ENCODE peak calls at places on chromosomes 2 and 18, in six cellular contexts. One of them, this sample, is unnamed. For H3K9me3, the result is how much of the 10 kb centered on the place peaks cover.

GRCh38 chr18:10930078-10930477 is 219.3 kb downstream of the PIEZO2 start:
- DNase-seq in endothelial cell of umbilical vein: no peak
- DNase-seq in HepG2: no peak
- DNase-seq in heart left ventricle: no peak
- DNase-seq in stomach: no peak
- DNase-seq in body of pancreas: no peak
- DNase-seq in this sample: no peak

GRCh38 chr2:97924194-97924593 is 71.6 kb downstream of the TMEM131 start:
- DNase-seq in endothelial cell of umbilical vein: no peak
- DNase-seq in HepG2: no peak
- DNase-seq in heart left ventricle: no peak
- DNase-seq in stomach: no peak
- DNase-seq in body of pancreas: no peak
- DNase-seq in this sample: no peak

GRCh38 chr2:158990397-158991209 is 22.2 kb downstream of the TANC1 start:
- DNase-seq in endothelial cell of umbilical vein: no peak
- DNase-seq in HepG2: no peak
- DNase-seq in heart left ventricle: no peak
- DNase-seq in stomach: no peak
- DNase-seq in body of pancreas: no peak
- DNase-seq in this sample: peak

GRCh38 chr2:44942304-44943030 is 965 bp downstream of the SIX3 start:
- DNase-seq in endothelial cell of umbilical vein: peak
- DNase-seq in HepG2: no peak
- DNase-seq in heart left ventricle: no peak
- DNase-seq in stomach: no peak
- DNase-seq in body of pancreas: no peak
- DNase-seq in this sample: no peak

GRCh38 chr18:63205791-63206252 is 113.7 kb downstream of the BCL2 start:
- DNase-seq in endothelial cell of umbilical vein: no peak
- DNase-seq in HepG2: no peak
- DNase-seq in heart left ventricle: no peak
- DNase-seq in stomach: no peak
- DNase-seq in body of pancreas: no peak
- DNase-seq in this sample: no peak

GRCh38 chr2:152600051-152600657 is 117.1 kb downstream of the PRPF40A start:
- DNase-seq in endothelial cell of umbilical vein: no peak
- DNase-seq in HepG2: no peak
- DNase-seq in heart left ventricle: no peak
- DNase-seq in stomach: no peak
- DNase-seq in body of pancreas: no peak
- DNase-seq in this sample: no peak

GRCh38 chr2:220107380-220107791 is 480.0 kb downstream of the SLC4A3 start:
- DNase-seq in endothelial cell of umbilical vein: no peak
- DNase-seq in HepG2: no peak
- DNase-seq in heart left ventricle: no peak
- DNase-seq in stomach: no peak
- DNase-seq in body of pancreas: no peak
- DNase-seq in this sample: peak

GRCh38 chr2:170812716-170813585 is 3.7 kb upstream of the GAD1 start:
- DNase-seq in endothelial cell of umbilical vein: peak
- DNase-seq in HepG2: peak
- DNase-seq in heart left ventricle: peak
- DNase-seq in stomach: no peak
- DNase-seq in body of pancreas: no peak
- DNase-seq in this sample: no peak

GRCh38 chr18:48007955-48008701 is 77.7 kb upstream of the SMAD2 start:
- DNase-seq in endothelial cell of umbilical vein: peak
- DNase-seq in HepG2: peak
- DNase-seq in heart left ventricle: peak
- DNase-seq in stomach: peak
- DNase-seq in body of pancreas: peak
- DNase-seq in this sample: no peak

GRCh38 chr18:45976581-45977373 is 9.6 kb upstream of the EPG5 start:
- DNase-seq in endothelial cell of umbilical vein: no peak
- DNase-seq in HepG2: no peak
- DNase-seq in heart left ventricle: no peak
- DNase-seq in stomach: no peak
- DNase-seq in body of pancreas: no peak
- DNase-seq in this sample: no peak

GRCh38 chr2:26847663-26848335 is at the start of gene DPYSL5:
- DNase-seq in endothelial cell of umbilical vein: no peak
- DNase-seq in HepG2: no peak
- DNase-seq in heart left ventricle: no peak
- DNase-seq in stomach: no peak
- DNase-seq in body of pancreas: no peak
- DNase-seq in this sample: peak

GRCh38 chr2:207352978-207353377 is 176.8 kb upstream of the CREB1 start:
- DNase-seq in endothelial cell of umbilical vein: no peak
- DNase-seq in HepG2: no peak
- DNase-seq in heart left ventricle: no peak
- DNase-seq in stomach: no peak
- DNase-seq in body of pancreas: no peak
- DNase-seq in this sample: no peak

GRCh38 chr2:37201766-37202165 is 5.5 kb downstream of the CEBPZOS start:
- DNase-seq in endothelial cell of umbilical vein: no peak
- DNase-seq in HepG2: no peak
- DNase-seq in heart left ventricle: no peak
- DNase-seq in stomach: no peak
- DNase-seq in body of pancreas: no peak
- DNase-seq in this sample: no peak

GRCh38 chr2:67840460-67841068 is 222.2 kb downstream of the C1D start:
- DNase-seq in endothelial cell of umbilical vein: peak
- DNase-seq in HepG2: peak
- DNase-seq in heart left ventricle: peak
- DNase-seq in stomach: peak
- DNase-seq in body of pancreas: peak
- DNase-seq in this sample: no peak

GRCh38 chr2:147441140-147441539 is 403.7 kb upstream of the ACVR2A start:
- DNase-seq in endothelial cell of umbilical vein: no peak
- DNase-seq in HepG2: no peak
- DNase-seq in heart left ventricle: no peak
- DNase-seq in stomach: no peak
- DNase-seq in body of pancreas: no peak
- DNase-seq in this sample: no peak

GRCh38 chr18:33470229-33470628 is 29.7 kb upstream of the CCDC178 start:
- DNase-seq in endothelial cell of umbilical vein: no peak
- DNase-seq in HepG2: no peak
- DNase-seq in heart left ventricle: no peak
- DNase-seq in stomach: no peak
- DNase-seq in body of pancreas: no peak
- DNase-seq in this sample: no peak

GRCh38 chr2:24887325-24887874 is 32.6 kb downstream of the ADCY3 start:
- DNase-seq in endothelial cell of umbilical vein: no peak
- DNase-seq in HepG2: no peak
- DNase-seq in heart left ventricle: no peak
- DNase-seq in stomach: no peak
- DNase-seq in body of pancreas: no peak
- DNase-seq in this sample: no peak

GRCh38 chr2:239213420-239214101 is 187.3 kb downstream of the HDAC4 start:
- DNase-seq in endothelial cell of umbilical vein: no peak
- DNase-seq in HepG2: no peak
- DNase-seq in heart left ventricle: no peak
- DNase-seq in stomach: no peak
- DNase-seq in body of pancreas: no peak
- DNase-seq in this sample: no peak

GRCh38 chr2:183359867-183360266 is 235.6 kb downstream of the NUP35 start:
- DNase-seq in endothelial cell of umbilical vein: peak
- DNase-seq in HepG2: no peak
- DNase-seq in heart left ventricle: no peak
- DNase-seq in stomach: no peak
- DNase-seq in body of pancreas: no peak
- DNase-seq in this sample: no peak

GRCh38 chr18:58776084-58776483 is 88.6 kb upstream of the ZNF532 start:
- DNase-seq in endothelial cell of umbilical vein: no peak
- DNase-seq in HepG2: no peak
- DNase-seq in heart left ventricle: no peak
- DNase-seq in stomach: no peak
- DNase-seq in body of pancreas: no peak
- DNase-seq in this sample: no peak

GRCh38 chr2:126878601-126879000 is 20.1 kb upstream of the TEX51 start:
- DNase-seq in endothelial cell of umbilical vein: no peak
- DNase-seq in HepG2: no peak
- DNase-seq in heart left ventricle: peak
- DNase-seq in stomach: no peak
- DNase-seq in body of pancreas: no peak
- DNase-seq in this sample: no peak

GRCh38 chr2:233114421-233114861 is 54.3 kb downstream of the INPP5D start:
- DNase-seq in endothelial cell of umbilical vein: no peak
- DNase-seq in HepG2: no peak
- DNase-seq in heart left ventricle: no peak
- DNase-seq in stomach: no peak
- DNase-seq in body of pancreas: no peak
- DNase-seq in this sample: no peak

GRCh38 chr2:88521445-88522070 is 69.1 kb upstream of the FOXI3 start:
- DNase-seq in endothelial cell of umbilical vein: no peak
- DNase-seq in HepG2: no peak
- DNase-seq in heart left ventricle: no peak
- DNase-seq in stomach: no peak
- DNase-seq in body of pancreas: no peak
- DNase-seq in this sample: no peak

GRCh38 chr18:75314606-75315005 is 104.0 kb downstream of the TSHZ1 start:
- DNase-seq in endothelial cell of umbilical vein: no peak
- DNase-seq in HepG2: no peak
- DNase-seq in heart left ventricle: no peak
- DNase-seq in stomach: no peak
- DNase-seq in body of pancreas: no peak
- DNase-seq in this sample: peak

GRCh38 chr2:172330060-172330671 is 97.2 kb upstream of the ITGA6 start:
- DNase-seq in endothelial cell of umbilical vein: no peak
- DNase-seq in HepG2: peak
- DNase-seq in heart left ventricle: no peak
- DNase-seq in stomach: no peak
- DNase-seq in body of pancreas: peak
- DNase-seq in this sample: no peak

GRCh38 chr18:5296706-5297320 is 1.3 kb upstream of the ZBTB14 start:
- DNase-seq in endothelial cell of umbilical vein: peak
- DNase-seq in HepG2: peak
- DNase-seq in heart left ventricle: peak
- DNase-seq in stomach: peak
- DNase-seq in body of pancreas: peak
- DNase-seq in this sample: peak

GRCh38 chr18:5294113-5294617 is 1.4 kb downstream of the ZBTB14 start:
- DNase-seq in endothelial cell of umbilical vein: peak
- DNase-seq in HepG2: no peak
- DNase-seq in heart left ventricle: no peak
- DNase-seq in stomach: peak
- DNase-seq in body of pancreas: peak
- DNase-seq in this sample: no peak

GRCh38 chr18:5295981-5296705 is 617 bp upstream of the ZBTB14 start:
- DNase-seq in endothelial cell of umbilical vein: peak
- DNase-seq in HepG2: peak
- DNase-seq in heart left ventricle: peak
- DNase-seq in stomach: peak
- DNase-seq in body of pancreas: peak
- DNase-seq in this sample: peak

GRCh38 chr18:5295231-5295920 is at the start of gene ZBTB14:
- DNase-seq in endothelial cell of umbilical vein: no peak
- DNase-seq in HepG2: peak
- DNase-seq in heart left ventricle: peak
- DNase-seq in stomach: peak
- DNase-seq in body of pancreas: peak
- DNase-seq in this sample: no peak

GRCh38 chr18:5294618-5295230 is 802 bp downstream of the ZBTB14 start:
- DNase-seq in endothelial cell of umbilical vein: peak
- DNase-seq in HepG2: peak
- DNase-seq in heart left ventricle: peak
- DNase-seq in stomach: peak
- DNase-seq in body of pancreas: no peak
- DNase-seq in this sample: no peak
- TF ChIP-seq POLR2A in endothelial cell of umbilical vein: no peak
- TF ChIP-seq POLR2A in HepG2: peak
- TF ChIP-seq POLR2A in heart left ventricle: no peak
- TF ChIP-seq POLR2A in stomach: no peak
- TF ChIP-seq POLR2A in body of pancreas: peak
- TF ChIP-seq POLR2A in this sample: no peak

GRCh38 chr18:22827216-22827615 is 105.9 kb upstream of the RBBP8 start:
- DNase-seq in endothelial cell of umbilical vein: no peak
- DNase-seq in HepG2: no peak
- DNase-seq in heart left ventricle: no peak
- DNase-seq in stomach: no peak
- DNase-seq in body of pancreas: no peak
- DNase-seq in this sample: no peak

GRCh38 chr18:22827741-22828140 is 105.4 kb upstream of the RBBP8 start:
- DNase-seq in endothelial cell of umbilical vein: no peak
- DNase-seq in HepG2: no peak
- DNase-seq in heart left ventricle: no peak
- DNase-seq in stomach: no peak
- DNase-seq in body of pancreas: no peak
- DNase-seq in this sample: no peak

GRCh38 chr18:22828171-22828570 is 105.0 kb upstream of the RBBP8 start:
- DNase-seq in endothelial cell of umbilical vein: no peak
- DNase-seq in HepG2: no peak
- DNase-seq in heart left ventricle: no peak
- DNase-seq in stomach: no peak
- DNase-seq in body of pancreas: no peak
- DNase-seq in this sample: no peak

GRCh38 chr18:22829781-22830180 is 103.3 kb upstream of the RBBP8 start:
- DNase-seq in endothelial cell of umbilical vein: no peak
- DNase-seq in HepG2: no peak
- DNase-seq in heart left ventricle: no peak
- DNase-seq in stomach: no peak
- DNase-seq in body of pancreas: no peak
- DNase-seq in this sample: no peak

DNA sequence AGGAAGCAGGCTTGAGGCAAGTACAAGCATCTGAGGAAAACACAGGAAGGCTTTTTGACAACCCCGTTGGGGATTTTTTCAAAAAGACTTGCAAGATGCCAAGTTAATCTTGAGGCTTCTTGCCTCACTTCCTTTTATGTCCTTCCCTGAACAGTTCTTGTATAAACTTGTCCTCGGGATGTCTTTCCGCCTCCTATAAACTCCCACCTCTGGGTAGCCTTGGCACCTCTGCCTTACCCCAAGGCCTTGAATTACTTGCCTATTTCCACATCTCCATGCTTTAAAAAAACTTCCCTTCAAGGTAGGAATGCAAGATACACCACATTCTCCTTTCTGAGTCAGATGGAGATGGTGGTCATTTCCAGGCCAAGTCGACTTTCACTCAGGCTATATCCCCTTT is 106.4 kb upstream of the RBBP8 start:
- DNase-seq in endothelial cell of umbilical vein: no peak
- DNase-seq in HepG2: no peak
- DNase-seq in heart left ventricle: no peak
- DNase-seq in stomach: no peak
- DNase-seq in body of pancreas: no peak
- DNase-seq in this sample: no peak
- TF ChIP-seq CTCF in endothelial cell of umbilical vein: no peak
- TF ChIP-seq CTCF in HepG2: no peak
- TF ChIP-seq CTCF in heart left ventricle: no peak
- TF ChIP-seq CTCF in stomach: no peak
- TF ChIP-seq CTCF in body of pancreas: no peak
- TF ChIP-seq CTCF in this sample: no peak

GRCh38 chr18:4578449-4578848 is 123.3 kb upstream of the DLGAP1 start:
- DNase-seq in endothelial cell of umbilical vein: no peak
- DNase-seq in HepG2: no peak
- DNase-seq in heart left ventricle: no peak
- DNase-seq in stomach: no peak
- DNase-seq in body of pancreas: no peak
- DNase-seq in this sample: no peak
- H3K9me3 ChIP-seq in endothelial cell of umbilical vein: under half
- H3K9me3 ChIP-seq in HepG2: half or more
- H3K9me3 ChIP-seq in heart left ventricle: under half
- H3K9me3 ChIP-seq in stomach: under half
- H3K9me3 ChIP-seq in body of pancreas: under half
- H3K9me3 ChIP-seq in this sample: under half

GRCh38 chr2:96760036-96760985 is at the start of gene CNNM4:
- DNase-seq in endothelial cell of umbilical vein: peak
- DNase-seq in HepG2: peak
- DNase-seq in heart left ventricle: peak
- DNase-seq in stomach: peak
- DNase-seq in body of pancreas: peak
- DNase-seq in this sample: peak
- TF ChIP-seq POLR2A in endothelial cell of umbilical vein: peak
- TF ChIP-seq POLR2A in HepG2: peak
- TF ChIP-seq POLR2A in heart left ventricle: no peak
- TF ChIP-seq POLR2A in stomach: no peak
- TF ChIP-seq POLR2A in body of pancreas: no peak
- TF ChIP-seq POLR2A in this sample: no peak